ENCODE peak calls at places on chromosomes 2 and 18, in six cellular contexts. N is GM12878, E is upper lobe of left lung, A is K562, M is HepG2, S is A549. O is an unnamed sample.

GRCh38 chr2:236976271-236977120 is 109.2 kb upstream of the COPS8 start:
- ATAC-seq in N (no peak), E (peak; percentile 10), A (no peak), M (peak; percentile 10), S (no peak), O (peak; percentile 22)

GRCh38 chr2:160208662-160209229 is 8.7 kb upstream of the ITGB6 start:
- ATAC-seq in N (no peak), E (no peak), A (no peak), M (no peak), S (no peak), O (no peak)

GRCh38 chr2:227608469-227609338 is 5.9 kb downstream of the SCYGR3 start:
- ATAC-seq in N (peak; percentile 84), E (peak; percentile 74), A (no peak), M (no peak), S (no peak), O (peak; percentile 19)

GRCh38 chr2:42961385-42961800 is 169.0 kb upstream of the HAAO start:
- ATAC-seq in N (no peak), E (peak; percentile 39), A (no peak), M (no peak), S (no peak), O (peak; percentile 77)

GRCh38 chr2:68245672-68246071 is 6.7 kb downstream of the PPP3R1 start:
- ATAC-seq in N (no peak), E (no peak), A (no peak), M (no peak), S (no peak), O (no peak)

GRCh38 chr2:31381601-31382000 is 32.9 kb downstream of the XDH start:
- ATAC-seq in N (no peak), E (no peak), A (no peak), M (no peak), S (no peak), O (no peak)

GRCh38 chr18:456361-456821 is 44.1 kb downstream of the COLEC12 start:
- ATAC-seq in N (no peak), E (peak; percentile 76), A (no peak), M (no peak), S (no peak), O (peak; percentile 74)

GRCh38 chr2:102110596-102111334 is 31.8 kb upstream of the IL1R1 start:
- ATAC-seq in N (peak; percentile 55), E (no peak), A (no peak), M (no peak), S (no peak), O (no peak)

GRCh38 chr2:39855856-39856255 is 76.8 kb upstream of the THUMPD2 start:
- ATAC-seq in N (no peak), E (no peak), A (no peak), M (no peak), S (no peak), O (no peak)

GRCh38 chr2:217666338-217666737 is 336.5 kb downstream of the TNS1 start:
- ATAC-seq in N (peak; percentile 78), E (peak; percentile 70), A (no peak), M (no peak), S (no peak), O (no peak)

GRCh38 chr2:158191569-158191968 is 89.9 kb downstream of the UPP2 start:
- ATAC-seq in N (peak; percentile 60), E (no peak), A (no peak), M (no peak), S (no peak), O (no peak)

GRCh38 chr2:97011977-97012569 is 25.7 kb upstream of the FAM178B start:
- ATAC-seq in N (peak; percentile 25), E (no peak), A (peak; percentile 41), M (no peak), S (peak; percentile 50), O (no peak)

GRCh38 chr2:221420245-221420644 is 151.9 kb downstream of the EPHA4 start:
- ATAC-seq in N (peak; percentile 85), E (no peak), A (no peak), M (no peak), S (no peak), O (no peak)

GRCh38 chr18:939167-939566 is 34.5 kb downstream of the ADCYAP1 start:
- ATAC-seq in N (no peak), E (no peak), A (no peak), M (no peak), S (no peak), O (no peak)

GRCh38 chr18:11741505-11742145 is 52.6 kb downstream of the GNAL start:
- ATAC-seq in N (peak; percentile 64), E (no peak), A (peak; percentile 88), M (peak; percentile 58), S (peak; percentile 76), O (no peak)

GRCh38 chr2:39247512-39247911 is 3.7 kb upstream of the CDKL4 start:
- ATAC-seq in N (no peak), E (no peak), A (peak; percentile 26), M (no peak), S (no peak), O (no peak)

GRCh38 chr2:9388950-9389911 is 34.1 kb downstream of the ITGB1BP1 start:
- ATAC-seq in N (no peak), E (no peak), A (peak; percentile 15), M (no peak), S (no peak), O (no peak)

GRCh38 chr2:1685957-1686783 is 58.1 kb downstream of the PXDN start:
- ATAC-seq in N (no peak), E (no peak), A (no peak), M (peak; percentile 55), S (peak; percentile 72), O (peak; percentile 14)

GRCh38 chr18:35343936-35344735 is at the start of gene ZNF24:
- ATAC-seq in N (peak; percentile 95), E (peak; percentile 99), A (peak; percentile 97), M (peak; percentile 93), S (peak; percentile 97), O (peak; percentile 96)
- TF ChIP-seq EP300 in N (peak; percentile 21), E (no peak), A (peak; percentile 4), M (peak; percentile 33), S (no peak), O (no peak)

DNA sequence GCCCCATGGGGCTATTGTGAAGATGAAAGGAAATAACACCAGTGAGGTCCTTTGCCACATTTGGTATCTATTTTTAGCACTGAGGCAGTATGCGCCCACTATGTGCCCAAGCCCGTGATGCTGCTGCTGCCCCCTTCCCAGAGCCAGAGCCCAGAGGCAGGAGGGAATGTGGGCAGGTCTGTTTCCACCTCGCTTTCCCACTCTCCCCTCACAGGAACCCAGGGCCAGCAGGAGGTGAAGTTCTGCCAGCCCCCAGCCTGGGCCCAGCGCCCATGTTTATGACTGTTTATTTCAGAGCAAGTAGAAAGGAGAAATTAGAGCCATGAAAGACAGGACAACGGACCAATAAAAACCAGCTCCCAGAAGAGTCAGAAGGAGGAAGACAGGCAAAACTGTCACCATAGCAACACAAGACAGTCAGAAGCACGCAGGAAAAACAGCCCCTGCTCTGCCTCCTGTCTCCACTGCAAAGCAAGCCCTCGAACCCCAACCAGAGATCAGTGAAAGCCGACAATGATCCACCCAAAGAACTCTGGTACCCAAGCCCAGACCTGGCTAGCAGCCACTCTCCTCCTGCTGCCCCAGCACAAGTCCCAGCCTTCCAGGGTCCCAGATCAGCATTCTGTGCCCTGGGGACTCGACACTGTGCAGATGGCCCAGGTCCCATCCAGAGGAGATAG is 1.4 kb downstream of the CYRIA start:
- ATAC-seq in N (peak; percentile 58), E (peak; percentile 82), A (no peak), M (no peak), S (no peak), O (peak; percentile 71)
- H3K4me1 ChIP-seq in N (peaks cover 34% of the 10 kb centered on the region), E (peaks cover 57% of the 10 kb centered on the region), A (peaks cover 16% of the 10 kb centered on the region), M (peaks cover 5% of the 10 kb centered on the region), S (no peaks in the 10 kb centered on the region), O (peaks cover 3% of the 10 kb centered on the region)

GRCh38 chr2:19003554-19003953 is 354.9 kb downstream of the OSR1 start:
- ATAC-seq in N (no peak), E (no peak), A (no peak), M (no peak), S (no peak), O (no peak)

GRCh38 chr2:19009510-19009909 is 348.9 kb downstream of the OSR1 start:
- ATAC-seq in N (no peak), E (no peak), A (no peak), M (no peak), S (no peak), O (no peak)
- TF ChIP-seq EP300 in N (no peak), E (no peak), A (no peak), M (no peak), S (peak; percentile 17), O (peak; percentile 44)

GRCh38 chr18:45541421-45541820 is 73.9 kb upstream of the SLC14A2 start:
- ATAC-seq in N (no peak), E (no peak), A (no peak), M (peak; percentile 47), S (no peak), O (no peak)

GRCh38 chr18:45540146-45540545 is 75.1 kb upstream of the SLC14A2 start:
- ATAC-seq in N (no peak), E (no peak), A (no peak), M (no peak), S (no peak), O (no peak)

GRCh38 chr18:45542043-45542442 is 73.2 kb upstream of the SLC14A2 start:
- ATAC-seq in N (no peak), E (no peak), A (no peak), M (no peak), S (no peak), O (no peak)

GRCh38 chr18:45538444-45538843 is 76.8 kb upstream of the SLC14A2 start:
- ATAC-seq in N (no peak), E (no peak), A (no peak), M (no peak), S (no peak), O (no peak)

GRCh38 chr18:45539383-45539960 is 75.8 kb upstream of the SLC14A2 start:
- ATAC-seq in N (no peak), E (no peak), A (no peak), M (no peak), S (no peak), O (no peak)
- H3K4me1 ChIP-seq in N (no peaks in the 10 kb centered on the region), E (no peaks in the 10 kb centered on the region), A (no peaks in the 10 kb centered on the region), M (no peaks in the 10 kb centered on the region), S (no peaks in the 10 kb centered on the region), O (no peaks in the 10 kb centered on the region)

DNA sequence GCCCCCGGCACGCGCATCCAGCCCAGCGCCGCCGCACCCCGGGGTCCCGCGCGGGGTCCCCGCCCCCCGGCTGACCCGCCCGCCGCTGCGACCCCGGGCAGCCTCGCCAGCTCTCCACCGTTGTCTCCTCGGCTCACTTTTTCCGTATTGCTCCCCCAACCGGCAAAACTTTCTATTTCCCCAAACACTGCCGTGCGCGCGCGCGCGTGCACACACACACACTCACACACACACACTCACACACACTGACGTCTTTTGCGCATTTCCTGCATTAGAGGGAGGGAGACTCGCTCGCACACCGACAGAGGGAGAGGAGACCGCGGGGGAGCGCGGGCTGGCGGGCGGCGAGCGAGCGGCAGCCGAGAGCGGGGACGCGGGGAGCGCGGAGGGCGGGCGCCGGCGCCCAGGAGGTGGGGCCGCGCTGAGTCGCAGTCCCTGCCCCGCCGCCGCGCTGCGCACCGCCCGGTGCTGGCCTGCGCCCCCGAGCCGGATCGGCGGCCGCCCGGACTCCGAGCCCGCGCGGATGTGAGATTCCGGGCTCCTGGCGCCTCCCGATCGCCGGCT is 542 bp upstream of the PRKCE start:
- ATAC-seq in N (peak; percentile 79), E (peak; percentile 92), A (peak; percentile 94), M (peak; percentile 88), S (peak; percentile 84), O (peak; percentile 90)
- TF ChIP-seq EP300 in N (peak; percentile 56), E (no peak), A (no peak), M (no peak), S (peak; percentile 18), O (no peak)

GRCh38 chr2:37590119-37590571 is 81.3 kb downstream of the CDC42EP3 start:
- ATAC-seq in N (no peak), E (peak; percentile 75), A (no peak), M (no peak), S (no peak), O (peak; percentile 86)
- H3K4me1 ChIP-seq in N (peaks cover 43% of the 10 kb centered on the region), E (peaks cover 34% of the 10 kb centered on the region), A (no peaks in the 10 kb centered on the region), M (no peaks in the 10 kb centered on the region), S (peaks cover 63% of the 10 kb centered on the region), O (peaks cover 40% of the 10 kb centered on the region)

GRCh38 chr18:29250843-29251242 is 1073.9 kb upstream of the CDH2 start:
- ATAC-seq in N (no peak), E (no peak), A (no peak), M (no peak), S (no peak), O (no peak)
- TF ChIP-seq EP300 in N (no peak), E (no peak), A (no peak), M (no peak), S (no peak), O (no peak)

O was measured in gastroesophageal sphincter.